ENCODE peak calls at places on chromosomes 16 and 17, in six cellular contexts. Y, B, P, H, W and C are unnamed samples.
A peak's percentile ranks its signal among the peaks of the same experiment; 100 is the strongest.

GRCh38 chr16:89300976-89301360 is 83.5 kb downstream of the ZNF778 start:
- DNase-seq in P (no peak), Y (no peak), B (no peak), W (no peak), H (no peak), C (no peak)

GRCh38 chr17:41434313-41434895 is 6.4 kb downstream of the KRT38 start:
- DNase-seq in W (no peak), P (no peak), H (no peak), B (no peak), Y (no peak), C (no peak)

GRCh38 chr16:17768257-17768656 is 297.5 kb upstream of the XYLT1 start:
- DNase-seq in P (peak; percentile 47), B (no peak), W (no peak), Y (no peak), H (peak; percentile 72), C (no peak)

GRCh38 chr16:20249247-20249646 is 78.1 kb downstream of the GP2 start:
- DNase-seq in W (no peak), H (no peak), Y (no peak), P (no peak), B (no peak), C (no peak)

GRCh38 chr17:40460585-40460975 is 17.3 kb downstream of the IGFBP4 start:
- DNase-seq in Y (no peak), B (no peak), P (no peak), H (peak; percentile 63), W (no peak), C (no peak)

GRCh38 chr17:28937044-28937729 is 14.1 kb downstream of the PHF12 start:
- DNase-seq in Y (no peak), B (no peak), H (peak; percentile 66), P (no peak), W (no peak), C (no peak)

GRCh38 chr17:55588446-55588845 is 77.2 kb upstream of the SMIM36 start:
- DNase-seq in P (no peak), Y (no peak), W (no peak), H (no peak), B (no peak), C (no peak)

GRCh38 chr17:79974786-79975497 is 60.7 kb downstream of the TBC1D16 start:
- DNase-seq in H (no peak), P (no peak), W (no peak), Y (no peak), B (no peak), C (no peak)

GRCh38 chr17:50133028-50133768 is 3.2 kb upstream of the SAMD14 start:
- DNase-seq in H (peak; percentile 53), W (no peak), P (no peak), Y (no peak), B (no peak), C (peak; percentile 83)

GRCh38 chr17:49061524-49061943 is 64.3 kb downstream of the IGF2BP1 start:
- DNase-seq in P (no peak), H (no peak), W (no peak), Y (no peak), B (no peak), C (no peak)

GRCh38 chr17:51748749-51749604 is 409.5 kb downstream of the CA10 start:
- DNase-seq in B (no peak), H (no peak), W (no peak), P (no peak), Y (no peak), C (no peak)

GRCh38 chr17:65041518-65041917 is 15.0 kb downstream of the GNA13 start:
- DNase-seq in W (no peak), Y (no peak), P (no peak), H (no peak), B (peak; percentile 14), C (no peak)

GRCh38 chr16:27598226-27598625 is 48.3 kb downstream of the KATNIP start:
- DNase-seq in Y (no peak), W (no peak), H (no peak), P (no peak), B (no peak), C (no peak)

GRCh38 chr17:27180322-27180721 is 113.6 kb upstream of the WSB1 start:
- DNase-seq in B (no peak), P (no peak), H (no peak), W (no peak), Y (no peak), C (no peak)

GRCh38 chr17:81427446-81428120 is 32.3 kb downstream of the BAHCC1 start:
- DNase-seq in H (no peak), B (no peak), W (peak; percentile 71), Y (peak; percentile 67), P (no peak), C (no peak)

GRCh38 chr16:88737298-88738166 is 31.2 kb downstream of the CTU2 start:
- DNase-seq in Y (peak; percentile 78), B (peak; percentile 68), W (peak; percentile 38), H (peak; percentile 75), P (no peak), C (peak; percentile 88)

GRCh38 chr17:59001158-59001814 is 105.4 kb downstream of the TRIM37 start:
- DNase-seq in Y (peak; percentile 31), W (peak; percentile 16), B (peak; percentile 63), H (peak; percentile 23), P (no peak), C (peak; percentile 79)

GRCh38 chr17:8123695-8124349 is at the start of gene HES7:
- DNase-seq in P (no peak), H (no peak), Y (no peak), B (peak; percentile 15), W (no peak), C (no peak)

GRCh38 chr16:53430363-53430762 is 3.9 kb upstream of the RBL2 start:
- DNase-seq in P (no peak), Y (no peak), H (no peak), B (no peak), W (no peak), C (no peak)

GRCh38 chr16:69443809-69444611 is 19.6 kb downstream of the CYB5B start:
- DNase-seq in Y (peak; percentile 27), W (no peak), B (no peak), H (peak; percentile 59), P (no peak), C (peak; percentile 79)

GRCh38 chr17:78398390-78398789 is 19.9 kb downstream of the PGS1 start:
- DNase-seq in H (no peak), Y (no peak), W (no peak), P (no peak), B (no peak), C (no peak)